ENCODE peak calls at places on chromosome 17, in ten cellular contexts. F is cardiac fibroblast; Z is uterus; E is tibial nerve; M is CD4-positive, alpha-beta memory T cell; U is hepatocyte; D is adrenal gland; H is GM12878; I is breast epithelium; Q is mucosa of descending colon. J is an unnamed sample.

GRCh38 chr17:78528541-78528940 is 48.7 kb downstream of the DNAH17 start:
- DNase-seq in Z (no peak), U (no peak), F (no peak), D (no peak), H (no peak), Q (no peak), E (no peak), M (no peak), I (no peak), J (no peak)

GRCh38 chr17:71900830-71901229 is 220.0 kb upstream of the SOX9 start:
- DNase-seq in E (no peak), Q (no peak), D (no peak), U (no peak), I (no peak), Z (no peak), H (no peak), F (no peak), M (no peak), J (no peak)

GRCh38 chr17:38768417-38768816 is 15.9 kb downstream of the PSMB3 start:
- DNase-seq in H (no peak), U (no peak), Z (no peak), D (peak; percentile 45), Q (no peak), I (no peak), M (no peak), F (no peak), E (no peak), J (no peak)

GRCh38 chr17:30271102-30271501 is 20.6 kb downstream of the BLMH start:
- DNase-seq in F (no peak), I (no peak), E (no peak), H (no peak), U (no peak), M (no peak), D (peak; percentile 74), Q (no peak), Z (no peak), J (no peak)

GRCh38 chr17:2693561-2694380 is 17.8 kb downstream of the CLUH start:
- DNase-seq in E (no peak), U (no peak), Z (peak; percentile 13), Q (peak; percentile 31), H (no peak), I (peak; percentile 17), D (no peak), M (no peak), F (no peak), J (no peak)

GRCh38 chr17:12613566-12613965 is 52.1 kb upstream of the MYOCD start:
- DNase-seq in Z (no peak), I (no peak), M (no peak), U (no peak), E (no peak), D (no peak), F (peak; percentile 35), H (no peak), Q (no peak), J (no peak)

GRCh38 chr17:19346351-19347255 is 15.9 kb downstream of the B9D1 start:
- DNase-seq in Q (no peak), E (peak; percentile 80), F (peak; percentile 85), U (peak; percentile 84), Z (peak; percentile 88), M (no peak), H (no peak), D (peak; percentile 85), I (no peak), J (peak; percentile 58)

GRCh38 chr17:66493283-66494019 is 191.0 kb downstream of the PRKCA start:
- DNase-seq in Z (no peak), U (no peak), Q (no peak), M (no peak), H (no peak), D (no peak), I (no peak), E (no peak), F (peak; percentile 80), J (no peak)

GRCh38 chr17:80942360-80943345 is 49.0 kb upstream of the CHMP6 start:
- DNase-seq in Z (peak; percentile 97), U (peak; percentile 65), F (peak; percentile 96), D (peak; percentile 87), Q (peak; percentile 88), M (no peak), I (peak; percentile 87), H (no peak), E (peak; percentile 96), J (peak; percentile 85)

GRCh38 chr17:81991684-81992513 is 14.5 kb downstream of the ASPSCR1 start:
- DNase-seq in Q (peak; percentile 92), F (peak; percentile 72), D (peak; percentile 91), I (peak; percentile 77), U (peak; percentile 79), E (no peak), H (no peak), Z (no peak), M (no peak), J (peak; percentile 93)
- H3K4me3 ChIP-seq in Q (no peak overlapping the region), F (no peak overlapping the region), D (no peak overlapping the region), I (no peak overlapping the region), U (no peak overlapping the region), E (peak overlapping the region; percentile 26), H (no peak overlapping the region), Z (no peak overlapping the region), M (no peak overlapping the region), J (peak overlapping the region; percentile 21)

GRCh38 chr17:74730491-74731346 is 6.3 kb upstream of the RAB37 start:
- DNase-seq in F (no peak), E (no peak), M (peak; percentile 60), I (no peak), Z (no peak), H (no peak), U (no peak), D (no peak), Q (no peak), J (peak; percentile 74)
- H3K4me3 ChIP-seq in F (no peak overlapping the region), E (no peak overlapping the region), M (no peak overlapping the region), I (no peak overlapping the region), Z (no peak overlapping the region), H (no peak overlapping the region), U (no peak overlapping the region), D (no peak overlapping the region), Q (no peak overlapping the region), J (no peak overlapping the region)

GRCh38 chr17:17680477-17681186 is 626 bp upstream of the RAI1 start:
- DNase-seq in Z (no peak), Q (no peak), H (no peak), D (no peak), M (no peak), E (no peak), I (no peak), F (no peak), U (no peak), J (no peak)
- H3K4me3 ChIP-seq in Z (no peak overlapping the region), Q (no peak overlapping the region), H (peak overlapping the region; percentile 99), D (peak overlapping the region; percentile 88), M (no peak overlapping the region), E (peak overlapping the region; percentile 82), I (peak overlapping the region; percentile 69), F (no peak overlapping the region), U (peak overlapping the region; percentile 23), J (no peak overlapping the region)

GRCh38 chr17:8563024-8563776 is 67.3 kb downstream of the MYH10 start:
- DNase-seq in D (no peak), H (no peak), M (no peak), Z (no peak), U (no peak), Q (no peak), E (no peak), I (no peak), F (no peak), J (no peak)
- H3K4me3 ChIP-seq in D (no peak overlapping the region), H (no peak overlapping the region), M (no peak overlapping the region), Z (no peak overlapping the region), U (no peak overlapping the region), Q (no peak overlapping the region), E (no peak overlapping the region), I (no peak overlapping the region), F (no peak overlapping the region), J (no peak overlapping the region)